ENCODE peak calls at places on chromosomes 13 and 19, in six cellular contexts. P is cardiac muscle cell, H is suprapubic skin, S is hepatocyte, A is breast epithelium, L is OCI-LY7. C is an unnamed sample. For H3K9me3 and H3K4me1, the result is how much of the 10 kb centered on the place peaks cover.

GRCh38 chr13:40550130-40550529 is 116.3 kb downstream of the FOXO1 start:
- DNase-seq in P (peak), H (no peak), S (no peak), A (no peak), L (no peak), C (no peak)

GRCh38 chr13:49062297-49062896 is 86.7 kb downstream of the FNDC3A start:
- DNase-seq in P (no peak), H (no peak), S (no peak), A (no peak), L (no peak), C (peak)

GRCh38 chr19:54029930-54030490 is 33.7 kb downstream of the VSTM1 start:
- DNase-seq in P (peak), H (no peak), S (peak), A (no peak), L (peak), C (peak)

GRCh38 chr19:48856921-48857320 is 11.5 kb downstream of the PLEKHA4 start:
- DNase-seq in P (no peak), H (no peak), S (no peak), A (no peak), L (no peak), C (no peak)

GRCh38 chr13:55000844-55001243 is 1972.2 kb downstream of the OLFM4 start:
- DNase-seq in P (no peak), H (no peak), S (no peak), A (no peak), L (no peak), C (no peak)

GRCh38 chr13:84086847-84087162 is 204.5 kb upstream of the SLITRK1 start:
- DNase-seq in P (no peak), H (no peak), S (no peak), A (no peak), L (no peak), C (no peak)

GRCh38 chr19:3443840-3444694 is 36.3 kb downstream of the SMIM24 start:
- DNase-seq in P (peak), H (no peak), S (peak), A (no peak), L (no peak), C (no peak)

GRCh38 chr13:38309397-38309796 is 40.3 kb upstream of the UFM1 start:
- DNase-seq in P (no peak), H (no peak), S (no peak), A (no peak), L (no peak), C (no peak)

GRCh38 chr13:93788456-93788855 is 561.8 kb downstream of the GPC6 start:
- DNase-seq in P (no peak), H (no peak), S (no peak), A (no peak), L (no peak), C (no peak)

GRCh38 chr13:93029536-93029935 is 197.1 kb upstream of the GPC6 start:
- DNase-seq in P (peak), H (no peak), S (no peak), A (no peak), L (no peak), C (peak)

GRCh38 chr13:95741584-95742563 is 64.9 kb downstream of the DNAJC3 start:
- DNase-seq in P (no peak), H (no peak), S (no peak), A (no peak), L (no peak), C (no peak)

GRCh38 chr13:31444266-31444862 is 244.6 kb downstream of the B3GLCT start:
- DNase-seq in P (peak), H (no peak), S (no peak), A (no peak), L (no peak), C (peak)

GRCh38 chr13:41577437-41577836 is 120.1 kb downstream of the RGCC start:
- DNase-seq in P (peak), H (peak), S (peak), A (peak), L (no peak), C (peak)

GRCh38 chr19:728011-728410 is 19.3 kb downstream of the PALM start:
- DNase-seq in P (peak), H (peak), S (no peak), A (no peak), L (no peak), C (no peak)

GRCh38 chr13:99960663-99961440 is 10.7 kb downstream of the ZIC5 start:
- DNase-seq in P (no peak), H (no peak), S (no peak), A (no peak), L (no peak), C (no peak)

GRCh38 chr19:6433165-6433564 is 398 bp downstream of the SLC25A41 start:
- DNase-seq in P (no peak), H (no peak), S (no peak), A (no peak), L (no peak), C (no peak)

GRCh38 chr13:71801781-71802180 is 65.2 kb downstream of the DACH1 start:
- DNase-seq in P (no peak), H (no peak), S (no peak), A (no peak), L (no peak), C (no peak)

GRCh38 chr13:104327217-104327616 is 1261.0 kb upstream of the SLC10A2 start:
- DNase-seq in P (peak), H (no peak), S (no peak), A (no peak), L (no peak), C (peak)

GRCh38 chr19:32227561-32228165 is 117.7 kb upstream of the ZNF507 start:
- DNase-seq in P (no peak), H (no peak), S (no peak), A (no peak), L (no peak), C (no peak)

GRCh38 chr13:40271931-40272775 is 394.3 kb downstream of the FOXO1 start:
- DNase-seq in P (peak), H (peak), S (peak), A (peak), L (no peak), C (peak)

GRCh38 chr13:26300140-26300539 is 46.2 kb downstream of the CDK8 start:
- DNase-seq in P (peak), H (no peak), S (no peak), A (no peak), L (no peak), C (peak)

GRCh38 chr19:2733930-2734588 is 5.8 kb downstream of the SLC39A3 start:
- DNase-seq in P (no peak), H (no peak), S (no peak), A (no peak), L (no peak), C (no peak)

GRCh38 chr19:23002690-23003422 is at the start of gene ZNF728:
- DNase-seq in P (peak), H (peak), S (no peak), A (peak), L (no peak), C (no peak)
- H3K9me3 ChIP-seq in P (under half), H (under half), S (under half), A (under half), L (under half), C (under half)

DNA sequence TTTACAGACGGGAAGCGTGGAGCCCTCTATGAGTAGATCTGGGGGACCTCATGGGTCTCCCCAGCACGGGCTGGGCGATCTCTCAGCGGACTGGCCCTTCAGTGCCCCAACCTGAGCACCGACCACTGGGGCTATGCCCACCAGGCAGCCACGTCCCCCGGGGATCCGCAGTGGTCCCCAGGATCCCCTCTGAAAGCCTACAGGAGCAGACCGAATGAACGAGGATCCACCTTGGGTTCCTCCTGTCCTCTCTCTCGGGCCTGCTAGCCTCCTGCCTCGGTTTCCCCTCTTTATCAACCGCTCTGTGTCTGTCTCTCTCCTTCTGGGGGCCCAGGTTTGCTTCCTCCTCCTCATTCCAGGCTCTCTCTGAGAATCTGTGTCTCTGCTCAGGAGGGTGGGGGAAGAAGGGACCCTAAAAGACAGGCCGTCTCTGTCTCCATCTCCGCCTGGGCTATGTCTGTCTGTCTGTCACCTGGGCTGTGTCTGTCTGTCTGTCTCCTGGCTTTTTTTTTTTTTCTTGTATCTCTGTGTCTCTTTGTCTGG is 2.0 kb upstream of the MEIS3 start:
- DNase-seq in P (no peak), H (no peak), S (no peak), A (no peak), L (no peak), C (no peak)
- H3K4me3 ChIP-seq in P (no peak), H (no peak), S (no peak), A (no peak), L (no peak), C (no peak)

GRCh38 chr19:47663911-47664771 is 49.1 kb upstream of the EHD2 start:
- DNase-seq in P (peak), H (peak), S (peak), A (peak), L (no peak), C (peak)
- H3K4me1 ChIP-seq in P (under half), H (half or more), S (half or more), A (under half), L (under half), C (half or more)

DNA sequence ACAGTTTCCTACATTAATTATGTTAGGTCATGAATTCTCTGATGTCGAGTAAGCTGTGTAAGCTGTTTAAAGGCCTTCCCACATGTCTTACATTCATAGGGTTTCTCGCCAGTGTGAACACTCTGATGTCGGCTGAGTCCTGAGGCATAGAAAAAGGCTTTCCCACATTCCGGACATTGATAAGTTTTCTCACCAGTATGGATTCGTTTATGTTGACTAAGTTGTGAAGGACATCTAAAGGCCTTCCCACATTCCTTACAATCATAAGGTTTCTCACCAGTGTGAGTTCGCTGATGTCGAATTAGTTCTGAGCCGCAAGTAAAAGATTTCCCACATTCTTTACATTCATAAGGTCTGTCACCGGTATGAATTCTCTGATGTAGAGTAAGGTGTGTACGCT is 24.9 kb downstream of the ZNF850 start:
- DNase-seq in P (no peak), H (no peak), S (no peak), A (no peak), L (no peak), C (no peak)
- H3K9me3 ChIP-seq in P (under half), H (half or more), S (half or more), A (half or more), L (half or more), C (half or more)

GRCh38 chr19:10316229-10317044 is 622 bp upstream of the FDX2 start:
- DNase-seq in P (no peak), H (no peak), S (no peak), A (no peak), L (no peak), C (no peak)
- H3K4me3 ChIP-seq in P (peak), H (peak), S (no peak), A (peak), L (peak), C (peak)

DNA sequence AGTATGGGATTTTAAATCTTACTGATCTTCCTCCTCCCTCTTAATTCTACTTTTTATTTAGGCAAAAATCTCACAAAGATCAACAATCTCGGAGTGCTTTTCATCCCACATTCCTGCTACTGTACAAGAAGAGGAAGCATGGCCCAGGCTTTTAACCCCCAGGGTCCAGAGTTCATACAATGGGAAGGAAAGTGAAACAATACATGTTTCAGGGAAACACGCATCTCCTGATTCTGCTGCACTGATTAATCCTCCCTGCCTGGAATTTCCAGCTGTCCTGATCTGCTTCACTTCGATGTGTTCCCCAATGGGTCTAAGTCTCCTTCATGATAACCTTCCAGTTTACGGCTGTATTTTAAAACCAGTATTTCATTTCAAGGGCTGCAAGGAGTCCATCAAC is 44.5 kb downstream of the COL4A1 start:
- DNase-seq in P (no peak), H (no peak), S (peak), A (no peak), L (no peak), C (no peak)
- H3K4me1 ChIP-seq in P (under half), H (under half), S (under half), A (under half), L (under half), C (half or more)

GRCh38 chr19:51916167-51916566 is 11.1 kb upstream of the ZNF613 start:
- DNase-seq in P (no peak), H (no peak), S (no peak), A (no peak), L (peak), C (no peak)

GRCh38 chr19:51919606-51920005 is 7.7 kb upstream of the ZNF613 start:
- DNase-seq in P (no peak), H (no peak), S (no peak), A (no peak), L (no peak), C (no peak)

GRCh38 chr19:51926784-51927741 is at the start of gene ZNF613:
- DNase-seq in P (peak), H (peak), S (peak), A (peak), L (peak), C (peak)

GRCh38 chr19:51926426-51926783 is 867 bp upstream of the ZNF613 start:
- DNase-seq in P (no peak), H (no peak), S (no peak), A (no peak), L (no peak), C (no peak)

DNA sequence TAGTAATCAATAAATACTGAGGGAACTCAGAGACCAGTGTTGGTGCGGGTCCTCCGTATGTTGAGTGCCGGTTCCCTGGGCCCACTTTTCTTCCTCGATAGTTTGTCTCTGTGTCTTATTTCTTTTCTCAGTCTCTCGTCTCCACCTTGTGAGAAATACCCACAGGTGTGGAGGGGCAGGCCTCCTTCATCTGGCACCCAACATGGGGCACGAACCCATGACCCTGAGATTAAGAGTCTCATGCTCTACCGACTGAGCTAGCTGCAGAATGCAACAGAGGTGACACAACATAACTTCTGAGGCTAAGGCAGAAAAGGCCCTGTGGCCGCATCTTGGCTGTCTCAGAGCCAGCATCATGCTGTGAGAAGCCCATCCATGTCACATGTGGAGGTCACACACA is 5.3 kb upstream of the ZNF613 start:
- DNase-seq in P (no peak), H (no peak), S (no peak), A (no peak), L (peak), C (no peak)
- H3K9me3 ChIP-seq in P (under half), H (under half), S (under half), A (half or more), L (under half), C (half or more)

GRCh38 chr19:40687525-40688016 is 2.9 kb downstream of the NUMBL start:
- DNase-seq in P (peak), H (peak), S (no peak), A (no peak), L (no peak), C (peak)

GRCh38 chr19:40689339-40690049 is 957 bp downstream of the NUMBL start:
- DNase-seq in P (no peak), H (peak), S (no peak), A (no peak), L (no peak), C (peak)

GRCh38 chr19:40690050-40690698 is at the start of gene NUMBL:
- DNase-seq in P (no peak), H (no peak), S (no peak), A (no peak), L (no peak), C (no peak)

GRCh38 chr19:40688294-40688693 is 2.2 kb downstream of the NUMBL start:
- DNase-seq in P (no peak), H (no peak), S (no peak), A (no peak), L (no peak), C (peak)

GRCh38 chr19:40688987-40689338 is 1.5 kb downstream of the NUMBL start:
- DNase-seq in P (no peak), H (no peak), S (no peak), A (no peak), L (no peak), C (no peak)
- H3K4me3 ChIP-seq in P (no peak), H (peak), S (peak), A (peak), L (no peak), C (peak)

C was measured in adipocyte.